ENCODE peak calls at places on chromosomes 13 and 19, in eight cellular contexts. M is activated CD8-positive, alpha-beta T cell treated with anti-CD3 and anti-CD28 coated beads for 36 hours; J is AG04450; I is coronary artery; L is breast epithelium; Q is WTC11; O is AG09309; P is A549. N is an unnamed sample.

GRCh38 chr19:13154241-13154778 is 4.1 kb downstream of the IER2 start:
- DNase-seq in P (no peak), Q (no peak), O (peak), J (peak), I (peak), M (peak), L (peak), N (peak)

GRCh38 chr19:34228347-34228746 is 26.0 kb upstream of the GARRE1 start:
- DNase-seq in O (no peak), I (no peak), Q (no peak), L (no peak), P (no peak), M (no peak), J (no peak), N (no peak)

GRCh38 chr19:18590273-18591272 is 2.0 kb downstream of the REX1BD start:
- DNase-seq in J (no peak), O (no peak), I (peak), M (peak), Q (peak), L (no peak), P (peak), N (no peak)

GRCh38 chr13:89212186-89212585 is 1541.0 kb downstream of the SLITRK5 start:
- DNase-seq in P (no peak), Q (no peak), L (no peak), J (no peak), I (no peak), O (no peak), M (no peak), N (no peak)

GRCh38 chr13:69264362-69265334 is 843.0 kb upstream of the ATXN8OS start:
- DNase-seq in M (no peak), I (no peak), L (no peak), Q (no peak), J (no peak), O (no peak), P (no peak), N (no peak)

GRCh38 chr19:1067341-1068103 is 555 bp downstream of the ARHGAP45 start:
- DNase-seq in M (peak), L (no peak), Q (no peak), O (no peak), P (no peak), I (no peak), J (no peak), N (peak)

GRCh38 chr19:12400618-12401502 is at the start of gene ZNF799:
- DNase-seq in O (peak), J (peak), L (peak), I (peak), M (peak), Q (peak), P (peak), N (peak)

GRCh38 chr19:31448221-31448657 is 99.0 kb upstream of the TSHZ3 start:
- DNase-seq in L (no peak), I (no peak), J (peak), P (no peak), M (no peak), Q (no peak), O (peak), N (no peak)

GRCh38 chr13:21973437-21974125 is 302.7 kb downstream of the FGF9 start:
- DNase-seq in Q (no peak), I (no peak), O (no peak), P (no peak), J (no peak), L (no peak), M (peak), N (no peak)

GRCh38 chr13:21549633-21550032 is 54.3 kb downstream of the MICU2 start:
- DNase-seq in J (no peak), O (no peak), M (no peak), I (no peak), L (no peak), Q (no peak), P (no peak), N (no peak)

GRCh38 chr19:50522881-50523280 is 9.2 kb upstream of the ASPDH start:
- DNase-seq in J (no peak), O (no peak), P (no peak), M (no peak), Q (no peak), I (no peak), L (no peak), N (no peak)

GRCh38 chr13:110137677-110138008 is 169.3 kb downstream of the COL4A1 start:
- DNase-seq in J (no peak), M (peak), I (no peak), L (no peak), P (peak), O (no peak), Q (no peak), N (peak)

GRCh38 chr19:44401108-44401786 is at the start of gene ZNF285:
- DNase-seq in M (peak), O (peak), Q (peak), I (peak), L (peak), J (peak), P (peak), N (peak)

GRCh38 chr13:27968316-27969072 is 621 bp downstream of the CDX2 start:
- DNase-seq in O (no peak), I (no peak), J (no peak), L (no peak), P (no peak), M (no peak), Q (peak), N (peak)

GRCh38 chr13:111541752-111542529 is 221.5 kb downstream of the TEX29 start:
- DNase-seq in M (no peak), L (no peak), I (peak), O (no peak), Q (no peak), J (no peak), P (no peak), N (no peak)

GRCh38 chr13:114147803-114148520 is 15.5 kb upstream of the RASA3 start:
- DNase-seq in O (no peak), L (no peak), Q (no peak), P (no peak), I (peak), J (no peak), M (no peak), N (no peak)

GRCh38 chr19:52170304-52170703 is 1.1 kb downstream of the ZNF836 start:
- DNase-seq in I (no peak), J (no peak), P (no peak), L (no peak), Q (no peak), M (peak), O (no peak), N (no peak)

GRCh38 chr19:51226068-51226467 is 1.2 kb downstream of the CD33 start:
- DNase-seq in J (no peak), I (no peak), P (no peak), L (no peak), M (no peak), O (no peak), Q (no peak), N (no peak)

GRCh38 chr19:13024958-13025653 is 29.8 kb downstream of the NFIX start:
- DNase-seq in M (no peak), Q (peak), J (no peak), L (no peak), P (no peak), O (no peak), I (no peak), N (peak)

GRCh38 chr19:49631610-49632192 is 8.2 kb downstream of the RRAS start:
- DNase-seq in J (no peak), I (no peak), P (no peak), Q (no peak), L (no peak), M (no peak), O (no peak), N (no peak)

GRCh38 chr13:74289130-74289529 is 154.9 kb upstream of the KLF12 start:
- DNase-seq in M (no peak), J (no peak), P (no peak), I (no peak), L (no peak), Q (no peak), O (no peak), N (no peak)

GRCh38 chr13:75418186-75418843 is 63.7 kb downstream of the TBC1D4 start:
- DNase-seq in J (no peak), P (no peak), Q (no peak), O (no peak), I (no peak), M (no peak), L (no peak), N (no peak)

GRCh38 chr19:57560049-57560491 is 407 bp upstream of the ZNF550 start:
- DNase-seq in O (peak), Q (no peak), I (no peak), L (no peak), M (no peak), J (peak), P (no peak), N (peak)

GRCh38 chr13:38384171-38384570 is 34.5 kb downstream of the UFM1 start:
- DNase-seq in M (no peak), J (no peak), P (no peak), O (no peak), Q (no peak), I (no peak), L (no peak), N (no peak)

GRCh38 chr13:75303295-75303694 is 178.7 kb downstream of the TBC1D4 start:
- DNase-seq in O (no peak), M (no peak), P (no peak), I (no peak), Q (no peak), J (no peak), L (no peak), N (no peak)

GRCh38 chr13:96089749-96090239 is at the start of gene HS6ST3:
- DNase-seq in J (no peak), I (no peak), O (no peak), M (no peak), Q (peak), L (no peak), P (peak), N (peak)

GRCh38 chr19:20611866-20612265 is 46.3 kb upstream of the ZNF737 start:
- DNase-seq in P (no peak), O (no peak), I (no peak), J (no peak), Q (no peak), M (no peak), L (no peak), N (no peak)

GRCh38 chr19:15640294-15640903 is at the start of gene CYP4F3:
- DNase-seq in P (peak), M (no peak), O (no peak), J (no peak), Q (no peak), I (no peak), L (peak), N (peak)

GRCh38 chr13:50248537-50249521 is 233.6 kb downstream of the KCNRG start:
- DNase-seq in L (no peak), Q (peak), O (no peak), J (no peak), M (no peak), I (no peak), P (no peak), N (no peak)
- TF ChIP-seq CTCF in L (no peak), Q (no peak), O (no peak), J (no peak), M (no peak), I (no peak), P (no peak), N (no peak)

DNA sequence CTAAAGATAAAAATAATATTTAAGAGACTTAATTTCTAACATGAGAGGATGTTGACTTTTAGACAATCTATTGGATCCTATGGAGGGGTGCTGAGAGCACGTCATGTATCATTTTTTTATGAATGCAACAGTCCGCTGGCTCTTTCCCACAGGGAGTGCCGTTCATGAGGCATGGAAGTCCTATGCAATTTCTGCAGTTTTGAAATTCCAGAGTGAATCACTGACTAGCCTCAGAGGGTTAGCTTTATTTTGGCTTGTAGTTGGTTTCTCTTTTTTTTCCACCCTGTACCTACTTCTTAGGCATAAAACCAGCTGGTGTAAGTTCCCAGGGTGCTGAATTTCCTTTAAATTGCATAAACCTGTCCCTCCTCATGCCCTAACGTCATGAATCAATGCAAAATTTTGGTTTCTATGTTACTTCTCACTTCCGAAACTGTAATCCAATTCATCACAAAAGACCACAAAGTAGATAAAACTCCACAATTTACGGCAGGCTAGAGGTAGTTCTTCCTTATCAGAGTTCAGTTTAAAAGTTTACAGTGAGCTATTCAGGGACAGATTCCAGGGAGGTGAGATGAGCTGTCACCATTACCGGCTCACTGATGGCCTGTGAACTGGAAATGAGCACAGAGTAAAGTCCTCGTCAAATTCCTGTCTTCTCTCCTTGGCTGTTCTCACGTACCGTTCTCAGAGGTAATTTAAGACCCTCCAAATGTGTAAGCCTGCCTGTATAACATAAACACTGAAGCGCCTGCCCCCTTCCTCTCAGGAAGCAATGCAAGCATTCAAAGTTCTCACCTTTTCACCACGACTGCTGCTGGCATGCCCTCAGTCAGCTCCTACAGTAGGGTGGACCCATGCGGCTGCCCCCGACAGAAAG is 216.6 kb upstream of the SLC10A2 start:
- DNase-seq in O (no peak), I (no peak), P (peak), M (no peak), L (no peak), J (peak), Q (no peak), N (no peak)
- TF ChIP-seq CTCF in O (no peak), I (no peak), P (no peak), M (no peak), L (no peak), J (no peak), Q (no peak), N (no peak)

DNA sequence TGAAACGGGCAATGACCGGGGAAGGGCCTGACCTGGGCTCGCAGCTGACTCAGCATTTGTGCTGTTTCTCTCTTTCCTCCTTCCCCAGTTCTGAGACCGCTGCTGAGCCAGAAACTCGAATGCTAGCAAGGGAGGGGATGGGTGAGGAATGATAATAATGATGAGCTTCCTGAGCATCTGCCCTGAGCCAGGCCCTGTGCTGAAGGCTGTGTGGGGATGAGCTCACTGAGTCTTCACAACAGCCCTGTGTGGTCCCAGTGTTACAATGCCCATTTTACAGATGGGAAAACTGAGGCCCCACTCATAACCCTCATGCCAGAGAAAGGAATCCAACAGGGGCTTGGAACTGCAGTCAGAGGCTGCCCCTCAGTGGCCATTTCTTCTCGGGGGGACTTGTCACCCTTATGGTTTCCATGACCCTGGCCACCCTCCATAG is 8.1 kb downstream of the SULT2B1 start:
- DNase-seq in P (no peak), I (no peak), Q (peak), M (peak), J (no peak), L (no peak), O (no peak), N (no peak)
- TF ChIP-seq CTCF in P (peak), I (no peak), Q (peak), M (no peak), J (no peak), L (no peak), O (no peak), N (no peak)

GRCh38 chr13:44869167-44869566 is 120.1 kb downstream of the NUFIP1 start:
- DNase-seq in L (no peak), Q (no peak), O (no peak), M (no peak), J (no peak), P (no peak), I (no peak), N (no peak)

GRCh38 chr13:44867825-44868224 is 121.4 kb downstream of the NUFIP1 start:
- DNase-seq in P (no peak), L (no peak), O (no peak), M (no peak), J (no peak), I (peak), Q (no peak), N (no peak)

GRCh38 chr13:44868397-44868796 is 120.9 kb downstream of the NUFIP1 start:
- DNase-seq in P (no peak), O (no peak), L (no peak), Q (no peak), M (peak), I (no peak), J (no peak), N (no peak)

GRCh38 chr13:44872751-44873150 is 116.5 kb downstream of the NUFIP1 start:
- DNase-seq in P (no peak), I (no peak), L (no peak), O (no peak), Q (no peak), J (no peak), M (no peak), N (peak)

DNA sequence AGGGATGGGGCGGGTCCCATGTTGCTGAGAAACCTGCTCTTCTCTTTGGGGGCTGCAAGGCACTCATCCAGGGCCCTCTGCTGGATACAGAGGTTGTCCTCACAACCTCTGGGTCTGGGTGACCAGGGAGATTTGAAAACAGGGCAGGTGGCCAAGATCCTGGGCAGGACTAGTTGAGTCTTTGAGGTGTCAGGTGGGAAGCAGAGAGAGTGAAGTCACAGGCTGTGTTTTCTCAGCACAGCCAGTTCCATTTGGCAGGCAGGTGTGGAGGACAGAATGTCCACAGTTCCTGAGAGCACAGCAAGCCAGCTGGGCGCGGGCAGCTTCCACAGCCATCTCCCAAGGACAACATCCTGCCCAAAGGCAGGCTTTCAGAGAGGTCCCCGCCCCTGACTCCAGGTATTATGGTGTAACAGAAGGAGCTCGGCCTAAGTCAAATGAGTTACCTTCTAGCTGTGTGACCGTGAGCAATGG is 118.8 kb downstream of the NUFIP1 start:
- DNase-seq in Q (no peak), J (no peak), I (peak), M (no peak), O (no peak), P (no peak), L (no peak), N (peak)
- TF ChIP-seq CTCF in Q (no peak), J (no peak), I (no peak), M (no peak), O (no peak), P (no peak), L (no peak), N (no peak)

DNA sequence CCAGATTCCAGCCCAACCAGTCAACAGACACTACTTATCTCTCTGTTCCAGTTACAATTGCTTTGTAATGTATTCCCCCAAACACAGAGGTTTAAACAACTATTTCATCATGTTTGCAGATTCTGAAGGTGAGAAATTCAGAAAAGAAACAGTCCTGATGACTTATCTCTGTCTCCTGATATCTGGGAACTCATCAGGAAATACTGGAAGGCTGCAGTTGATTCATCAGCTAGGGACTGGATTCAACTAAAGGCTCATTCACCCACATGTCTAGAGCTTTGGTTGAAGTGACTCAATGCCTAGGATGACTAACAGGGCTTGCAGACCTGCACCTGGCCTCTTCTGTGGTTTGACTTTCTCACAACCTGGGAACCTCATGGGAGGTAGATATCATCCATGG is 56.6 kb upstream of the GPC6 start:
- DNase-seq in Q (no peak), I (no peak), M (no peak), P (no peak), O (peak), L (no peak), J (peak), N (no peak)
- TF ChIP-seq CTCF in Q (no peak), I (no peak), M (no peak), P (no peak), O (no peak), L (no peak), J (no peak), N (no peak)

GRCh38 chr13:47598340-47598911 is 402.6 kb downstream of the SUCLA2 start:
- DNase-seq in Q (no peak), P (no peak), O (no peak), I (no peak), M (no peak), L (no peak), J (no peak), N (no peak)
- TF ChIP-seq CTCF in Q (no peak), P (no peak), O (peak), I (no peak), M (no peak), L (no peak), J (peak), N (no peak)

GRCh38 chr19:35615036-35615435 is 2.5 kb downstream of the HAUS5 start:
- DNase-seq in L (no peak), M (no peak), J (no peak), P (no peak), I (no peak), O (no peak), Q (no peak), N (no peak)

GRCh38 chr19:35620001-35620400 is 7.5 kb downstream of the HAUS5 start:
- DNase-seq in O (no peak), I (no peak), J (no peak), M (no peak), Q (no peak), L (no peak), P (no peak), N (no peak)

GRCh38 chr19:35621708-35622107 is 7.1 kb upstream of the RBM42 start:
- DNase-seq in L (no peak), J (no peak), O (no peak), M (no peak), I (no peak), P (no peak), Q (no peak), N (no peak)

GRCh38 chr19:35619290-35619923 is 6.9 kb downstream of the HAUS5 start:
- DNase-seq in M (no peak), J (no peak), O (no peak), L (no peak), I (no peak), P (no peak), Q (no peak), N (no peak)

GRCh38 chr19:35618857-35619256 is 6.3 kb downstream of the HAUS5 start:
- DNase-seq in Q (peak), P (no peak), L (no peak), M (no peak), O (no peak), I (no peak), J (no peak), N (no peak)
- TF ChIP-seq CTCF in Q (no peak), P (peak), L (no peak), M (no peak), O (no peak), I (no peak), J (peak), N (no peak)

DNA sequence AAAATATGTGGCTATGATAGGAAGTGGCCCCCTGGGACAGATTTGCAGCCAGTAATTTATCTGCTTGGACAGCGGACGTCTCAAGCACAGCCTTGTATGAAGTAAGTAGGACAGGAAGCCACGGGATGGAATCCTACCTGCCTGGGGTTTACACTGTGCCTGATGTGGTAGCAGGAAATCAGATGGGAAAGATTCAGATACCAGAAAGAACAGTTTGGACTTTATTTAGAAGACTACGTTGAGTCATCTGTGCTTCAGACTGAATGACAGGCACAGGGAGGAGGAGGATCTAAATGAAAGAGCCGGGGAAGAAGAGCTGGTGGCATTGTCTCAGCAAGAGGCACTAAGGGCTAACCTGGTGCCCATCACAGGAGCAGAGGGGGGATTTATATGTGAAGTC is 328.7 kb downstream of the SLC7A1 start:
- DNase-seq in M (no peak), J (no peak), I (no peak), P (no peak), L (no peak), Q (no peak), O (no peak), N (no peak)
- TF ChIP-seq CTCF in M (no peak), J (no peak), I (no peak), P (no peak), L (no peak), Q (no peak), O (no peak), N (no peak)